ENCODE peak calls at places on chromosomes 3 and 15, in four cellular contexts. Q is GM23248; W is CD8-positive, alpha-beta T cell; P is transverse colon. O is an unnamed sample. For H3K27me3 and H3K36me3, the result is how much of the 10 kb centered on the place peaks cover.

GRCh38 chr3:52006017-52006819 is 10.5 kb upstream of the RPL29 start:
- DNase-seq in Q (no peak), W (no peak), P (no peak), O (no peak)

GRCh38 chr15:39646425-39646824 is 65.5 kb downstream of the THBS1 start:
- DNase-seq in Q (no peak), W (no peak), P (no peak), O (no peak)

GRCh38 chr3:3707858-3708768 is 91.1 kb upstream of the LRRN1 start:
- DNase-seq in Q (no peak), W (no peak), P (no peak), O (no peak)

GRCh38 chr3:194675081-194675640 is 3.2 kb upstream of the LSG1 start:
- DNase-seq in Q (peak), W (peak), P (no peak), O (no peak)

GRCh38 chr3:43389388-43390254 is 103.3 kb downstream of the SNRK start:
- DNase-seq in Q (no peak), W (peak), P (peak), O (no peak)

GRCh38 chr3:195068481-195069080 is 202.4 kb downstream of the XXYLT1 start:
- DNase-seq in Q (no peak), W (no peak), P (peak), O (no peak)

GRCh38 chr15:63597821-63598220 is 634 bp downstream of the FBXL22 start:
- DNase-seq in Q (no peak), W (no peak), P (no peak), O (no peak)

GRCh38 chr3:66956740-66957139 is 41.4 kb upstream of the KBTBD8 start:
- DNase-seq in Q (no peak), W (no peak), P (no peak), O (no peak)

GRCh38 chr15:101128191-101128590 is 123.7 kb downstream of the CHSY1 start:
- DNase-seq in Q (peak), W (no peak), P (no peak), O (peak)

GRCh38 chr3:114623420-114624046 is 329.7 kb downstream of the TIGIT start:
- DNase-seq in Q (peak), W (no peak), P (no peak), O (peak)

GRCh38 chr3:69113536-69113935 is 8.9 kb downstream of the LMOD3 start:
- DNase-seq in Q (peak), W (no peak), P (no peak), O (peak)

GRCh38 chr3:42230860-42231259 is 35.1 kb downstream of the CCK start:
- DNase-seq in Q (no peak), W (no peak), P (no peak), O (no peak)

GRCh38 chr3:57158813-57159678 is 6.1 kb downstream of the IL17RD start:
- DNase-seq in Q (no peak), W (no peak), P (no peak), O (no peak)

GRCh38 chr15:51884041-51884440 is 54.6 kb downstream of the TMOD3 start:
- DNase-seq in Q (no peak), W (no peak), P (no peak), O (no peak)

GRCh38 chr3:24773798-24774197 is 279.1 kb upstream of the THRB start:
- DNase-seq in Q (peak), W (no peak), P (peak), O (peak)

GRCh38 chr3:48016336-48016973 is at the start of gene MAP4:
- DNase-seq in Q (peak), W (no peak), P (no peak), O (peak)

GRCh38 chr15:72460393-72460792 is 13.7 kb upstream of the ARIH1 start:
- DNase-seq in Q (no peak), W (no peak), P (no peak), O (no peak)

GRCh38 chr3:24846286-24846860 is 351.7 kb upstream of the THRB start:
- DNase-seq in Q (no peak), W (no peak), P (no peak), O (no peak)

GRCh38 chr3:32018723-32019564 is 37.4 kb downstream of the ZNF860 start:
- DNase-seq in Q (peak), W (no peak), P (no peak), O (no peak)

GRCh38 chr3:95926904-95927501 is 887.4 kb upstream of the EPHA6 start:
- DNase-seq in Q (no peak), W (no peak), P (no peak), O (no peak)

GRCh38 chr3:95923496-95924210 is 890.7 kb upstream of the EPHA6 start:
- DNase-seq in Q (peak), W (no peak), P (no peak), O (peak)
- H3K4me3 ChIP-seq in Q (peak), W (no peak), P (no peak), O (no peak)

GRCh38 chr15:74956648-74957300 is at the start of gene RPP25:
- DNase-seq in Q (peak), W (peak), P (peak), O (peak)

GRCh38 chr15:74959643-74959939 is 3.0 kb upstream of the RPP25 start:
- DNase-seq in Q (no peak), W (no peak), P (no peak), O (no peak)

GRCh38 chr15:74957301-74958035 is 896 bp upstream of the RPP25 start:
- DNase-seq in Q (peak), W (peak), P (peak), O (no peak)

GRCh38 chr15:74958908-74959642 is 2.5 kb upstream of the RPP25 start:
- DNase-seq in Q (no peak), W (no peak), P (no peak), O (no peak)

GRCh38 chr15:74958320-74958907 is 1.8 kb upstream of the RPP25 start:
- DNase-seq in Q (peak), W (no peak), P (peak), O (no peak)
- H3K27me3 ChIP-seq in Q (under half), W (under half), P (under half), O (under half)

DNA sequence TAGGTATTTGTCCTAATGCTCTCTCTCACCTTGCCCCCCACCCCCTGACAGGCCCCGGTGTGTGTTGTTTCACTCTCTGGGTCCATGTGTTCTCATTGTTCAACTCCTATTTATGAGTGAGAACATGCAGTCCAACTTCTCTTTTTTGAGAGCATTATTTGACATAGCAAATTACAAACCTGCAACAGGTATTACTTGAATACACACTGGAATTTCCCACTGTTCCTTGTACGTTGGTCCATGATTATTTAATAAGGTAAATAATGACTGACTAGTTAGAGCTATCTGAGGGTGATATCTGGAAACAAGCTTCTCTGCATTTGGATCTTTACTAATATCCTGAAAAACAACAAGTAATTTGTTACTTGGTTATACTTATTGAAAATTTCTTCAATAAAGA is 24.1 kb downstream of the ICE2 start:
- DNase-seq in Q (no peak), W (no peak), P (no peak), O (no peak)
- H3K36me3 ChIP-seq in Q (under half), W (under half), P (under half), O (under half)

DNA sequence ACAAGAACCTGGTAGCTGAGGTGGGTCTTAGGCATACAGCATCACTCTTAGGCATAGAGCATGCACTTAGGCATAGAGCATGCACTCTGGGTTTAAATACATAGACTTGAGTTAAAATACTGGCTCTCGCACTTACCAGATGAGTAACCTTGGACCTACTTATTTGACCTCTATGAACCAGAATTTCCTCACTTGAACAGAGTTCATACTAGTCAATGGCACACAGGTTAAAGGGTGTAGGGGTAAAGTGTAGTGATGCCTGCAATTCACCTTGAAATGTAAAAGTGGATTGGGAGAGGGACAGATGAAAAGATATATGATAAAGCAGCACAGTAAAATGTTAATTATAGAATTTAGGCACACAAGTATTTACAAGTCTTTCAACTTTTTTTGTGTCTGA is 1.6 kb downstream of the RUVBL1 start:
- DNase-seq in Q (no peak), W (no peak), P (no peak), O (no peak)
- H3K4me3 ChIP-seq in Q (peak), W (no peak), P (no peak), O (peak)

DNA sequence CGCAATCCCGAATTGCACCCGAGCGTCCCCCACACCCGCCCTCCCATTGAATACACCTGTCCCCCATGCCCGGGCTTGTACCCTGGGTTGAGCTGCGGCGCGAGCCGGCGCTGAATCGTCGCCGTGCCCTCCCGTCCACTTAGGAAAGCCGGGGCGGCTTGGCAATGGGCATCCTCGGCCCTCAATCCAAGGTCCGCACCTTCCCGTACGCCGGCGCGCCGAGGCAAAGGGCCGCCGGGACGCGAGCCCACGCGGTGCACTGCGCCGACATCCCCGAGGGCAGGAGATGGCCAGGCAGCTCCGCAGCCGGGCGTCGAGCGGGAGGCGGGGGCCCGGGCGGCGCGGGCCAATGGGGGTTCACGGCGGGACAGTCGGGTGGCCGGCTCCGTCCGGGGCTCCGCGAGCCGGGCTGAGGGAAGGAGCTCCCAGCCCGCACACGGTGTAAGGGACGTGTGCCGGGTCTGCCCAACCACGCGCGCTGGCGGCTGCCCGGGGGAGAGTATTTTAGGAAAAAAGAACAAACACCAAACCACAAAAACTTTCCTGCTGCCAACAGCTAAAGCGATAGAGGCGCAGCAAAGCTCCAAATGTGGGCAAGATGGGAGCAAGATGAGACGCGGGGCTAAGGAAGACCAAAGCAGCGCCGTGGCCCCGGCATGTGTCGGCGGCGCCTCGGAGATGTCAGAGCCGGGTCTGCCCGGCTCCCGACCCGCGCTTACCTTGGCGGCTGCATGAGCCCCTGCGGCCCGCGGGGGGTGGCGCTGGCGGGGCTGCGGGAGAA is 621 bp downstream of the RGMA start:
- DNase-seq in Q (peak), W (no peak), P (no peak), O (peak)
- H3K27me3 ChIP-seq in Q (half or more), W (under half), P (half or more), O (under half)

GRCh38 chr3:40465111-40465407 is 7.9 kb downstream of the RPL14 start:
- DNase-seq in Q (no peak), W (no peak), P (no peak), O (no peak)

GRCh38 chr3:40468018-40468417 is 8.9 kb upstream of the ZNF619 start:
- DNase-seq in Q (no peak), W (no peak), P (no peak), O (no peak)

GRCh38 chr3:40465456-40465855 is 8.3 kb downstream of the RPL14 start:
- DNase-seq in Q (no peak), W (no peak), P (no peak), O (no peak)

GRCh38 chr3:40470706-40471105 is 6.2 kb upstream of the ZNF619 start:
- DNase-seq in Q (no peak), W (no peak), P (no peak), O (no peak)
- H3K36me3 ChIP-seq in Q (under half), W (under half), P (under half), O (under half)

GRCh38 chr3:120446891-120447668 is 3.7 kb downstream of the FSTL1 start:
- DNase-seq in Q (no peak), W (no peak), P (no peak), O (no peak)

GRCh38 chr3:120449701-120450216 is 1.0 kb downstream of the FSTL1 start:
- DNase-seq in Q (peak), W (no peak), P (no peak), O (no peak)

GRCh38 chr3:120450261-120450913 is 405 bp downstream of the FSTL1 start:
- DNase-seq in Q (peak), W (no peak), P (peak), O (peak)

GRCh38 chr3:120450914-120451669 is at the start of gene FSTL1:
- DNase-seq in Q (peak), W (no peak), P (peak), O (peak)

GRCh38 chr3:120448707-120449650 is 1.8 kb downstream of the FSTL1 start:
- DNase-seq in Q (peak), W (no peak), P (peak), O (peak)
- H3K4me3 ChIP-seq in Q (peak), W (no peak), P (peak), O (peak)

GRCh38 chr15:88852476-88852875 is 42.9 kb downstream of the HAPLN3 start:
- DNase-seq in Q (no peak), W (no peak), P (no peak), O (no peak)
- H3K27me3 ChIP-seq in Q (under half), W (under half), P (under half), O (under half)

GRCh38 chr15:31341501-31342195 is 15.0 kb downstream of the KLF13 start:
- DNase-seq in Q (no peak), W (no peak), P (no peak), O (no peak)

GRCh38 chr15:31342381-31342780 is 15.7 kb downstream of the KLF13 start:
- DNase-seq in Q (no peak), W (no peak), P (no peak), O (no peak)

GRCh38 chr15:31340591-31340990 is 14.0 kb downstream of the KLF13 start:
- DNase-seq in Q (no peak), W (no peak), P (no peak), O (no peak)

GRCh38 chr15:31340047-31340446 is 13.4 kb downstream of the KLF13 start:
- DNase-seq in Q (no peak), W (no peak), P (no peak), O (no peak)

GRCh38 chr15:31341036-31341435 is 14.4 kb downstream of the KLF13 start:
- DNase-seq in Q (no peak), W (no peak), P (no peak), O (no peak)
- H3K36me3 ChIP-seq in Q (under half), W (under half), P (under half), O (under half)

GRCh38 chr3:9791127-9791526 is 1.1 kb downstream of the TADA3 start:
- DNase-seq in Q (no peak), W (no peak), P (no peak), O (no peak)
- H3K4me3 ChIP-seq in Q (peak), W (peak), P (no peak), O (no peak)